ENCODE peak calls at places on chromosomes 2 and 18, in four cellular contexts. G is K562, H is WTC11, K is HepG2. R is an unnamed sample.

GRCh38 chr2:201470821-201471731 is 19.5 kb downstream of the STRADB start:
- DNase-seq in G (no peak), H (peak; percentile 60), K (no peak), R (no peak)

GRCh38 chr2:233130024-233130423 is 69.9 kb downstream of the INPP5D start:
- DNase-seq in G (no peak), H (no peak), K (no peak), R (no peak)

GRCh38 chr2:47535991-47536390 is 133.0 kb downstream of the MSH2 start:
- DNase-seq in G (no peak), H (no peak), K (no peak), R (no peak)

GRCh38 chr2:120859814-120860578 is 124.3 kb downstream of the GLI2 start:
- DNase-seq in G (no peak), H (no peak), K (no peak), R (no peak)

GRCh38 chr2:136057802-136058140 is 60.2 kb downstream of the CXCR4 start:
- DNase-seq in G (no peak), H (no peak), K (no peak), R (no peak)

GRCh38 chr2:85673736-85674375 is 5.9 kb upstream of the SFTPB start:
- DNase-seq in G (no peak), H (no peak), K (no peak), R (no peak)

GRCh38 chr2:109266998-109267854 is 138.2 kb downstream of the SH3RF3 start:
- DNase-seq in G (no peak), H (no peak), K (peak; percentile 56), R (no peak)

GRCh38 chr2:46846454-46846990 is 69.1 kb downstream of the MCFD2 start:
- DNase-seq in G (no peak), H (no peak), K (no peak), R (no peak)

GRCh38 chr2:228556707-228557106 is 375.2 kb upstream of the SPHKAP start:
- DNase-seq in G (no peak), H (no peak), K (no peak), R (no peak)

GRCh38 chr2:227720680-227721079 is 2.9 kb upstream of the SLC19A3 start:
- DNase-seq in G (no peak), H (no peak), K (no peak), R (no peak)

GRCh38 chr2:236887519-236887918 is 198.2 kb upstream of the COPS8 start:
- DNase-seq in G (no peak), H (no peak), K (no peak), R (no peak)

GRCh38 chr2:218631837-218632236 is 24.1 kb downstream of the PLCD4 start:
- DNase-seq in G (no peak), H (no peak), K (no peak), R (no peak)

GRCh38 chr2:179170897-179171296 is 93.7 kb downstream of the SESTD1 start:
- DNase-seq in G (no peak), H (no peak), K (no peak), R (no peak)

GRCh38 chr18:9992988-9993845 is 79.4 kb downstream of the VAPA start:
- DNase-seq in G (no peak), H (no peak), K (no peak), R (no peak)

GRCh38 chr18:34866739-34867138 is 156.6 kb downstream of the DTNA start:
- DNase-seq in G (no peak), H (no peak), K (no peak), R (peak; percentile 46)
- TF ChIP-seq ELF4 in G (no peak), H (no peak), K (no peak), R (no peak)

GRCh38 chr2:238726670-238727584 is 121.0 kb upstream of the TWIST2 start:
- DNase-seq in G (no peak), H (no peak), K (no peak), R (no peak)
- TF ChIP-seq SP1 in G (no peak), H (no peak), K (no peak), R (no peak)

GRCh38 chr2:10240161-10240681 is 62.5 kb upstream of the HPCAL1 start:
- DNase-seq in G (no peak), H (peak; percentile 6), K (no peak), R (no peak)

GRCh38 chr2:10238396-10238795 is 64.3 kb upstream of the HPCAL1 start:
- DNase-seq in G (no peak), H (peak; percentile 3), K (no peak), R (no peak)

GRCh38 chr2:10240911-10241610 is 61.6 kb upstream of the HPCAL1 start:
- DNase-seq in G (no peak), H (peak; percentile 10), K (no peak), R (no peak)

GRCh38 chr2:10238991-10239485 is 63.7 kb upstream of the HPCAL1 start:
- DNase-seq in G (no peak), H (peak; percentile 6), K (no peak), R (no peak)

DNA sequence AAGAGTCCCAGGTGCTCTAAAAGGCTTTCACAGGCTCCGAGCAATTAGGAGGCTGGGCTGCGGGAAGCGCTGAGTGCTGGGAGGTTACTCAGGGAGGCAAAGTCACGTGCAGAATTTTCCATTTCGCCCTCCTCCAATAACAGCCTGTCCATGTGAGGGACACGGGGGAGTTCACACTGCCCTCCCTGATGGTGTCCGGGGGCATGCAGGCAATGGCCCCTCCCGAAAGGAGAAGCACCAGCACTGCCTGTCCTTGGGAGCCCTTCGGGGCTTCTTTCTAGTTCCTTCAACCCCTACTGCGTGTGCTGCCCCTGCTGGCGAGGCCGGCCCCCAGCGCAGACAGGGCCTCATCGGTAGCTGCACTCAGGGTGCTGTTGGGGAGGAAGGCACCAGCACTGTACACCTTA is 63.1 kb upstream of the HPCAL1 start:
- DNase-seq in G (peak; percentile 70), H (peak; percentile 67), K (no peak), R (no peak)
- TF ChIP-seq ELF4 in G (no peak), H (no peak), K (no peak), R (no peak)

DNA sequence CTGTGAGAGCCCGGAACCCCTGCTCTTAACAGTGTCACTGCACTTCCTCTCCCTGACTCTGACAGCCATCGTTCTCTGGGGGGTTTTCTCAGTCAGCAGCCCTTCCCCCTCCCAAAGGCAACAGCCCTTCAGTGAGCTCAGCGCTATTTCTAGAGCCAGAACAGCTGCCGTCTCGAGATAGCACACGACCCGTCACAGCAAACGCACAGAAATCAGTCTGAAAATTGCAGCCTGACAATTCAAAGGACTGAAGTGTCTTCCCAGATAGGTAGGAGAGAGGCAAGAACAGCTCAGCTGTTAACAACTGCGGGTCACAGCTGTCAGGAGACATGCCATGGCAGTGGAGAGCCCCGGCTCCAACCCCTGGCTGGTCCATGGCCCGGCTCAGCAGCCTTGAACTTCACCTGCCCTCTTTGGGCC is 45.4 kb downstream of the ST8SIA5 start:
- DNase-seq in G (peak; percentile 71), H (no peak), K (no peak), R (no peak)
- TF ChIP-seq SP1 in G (no peak), H (no peak), K (no peak), R (no peak)

DNA sequence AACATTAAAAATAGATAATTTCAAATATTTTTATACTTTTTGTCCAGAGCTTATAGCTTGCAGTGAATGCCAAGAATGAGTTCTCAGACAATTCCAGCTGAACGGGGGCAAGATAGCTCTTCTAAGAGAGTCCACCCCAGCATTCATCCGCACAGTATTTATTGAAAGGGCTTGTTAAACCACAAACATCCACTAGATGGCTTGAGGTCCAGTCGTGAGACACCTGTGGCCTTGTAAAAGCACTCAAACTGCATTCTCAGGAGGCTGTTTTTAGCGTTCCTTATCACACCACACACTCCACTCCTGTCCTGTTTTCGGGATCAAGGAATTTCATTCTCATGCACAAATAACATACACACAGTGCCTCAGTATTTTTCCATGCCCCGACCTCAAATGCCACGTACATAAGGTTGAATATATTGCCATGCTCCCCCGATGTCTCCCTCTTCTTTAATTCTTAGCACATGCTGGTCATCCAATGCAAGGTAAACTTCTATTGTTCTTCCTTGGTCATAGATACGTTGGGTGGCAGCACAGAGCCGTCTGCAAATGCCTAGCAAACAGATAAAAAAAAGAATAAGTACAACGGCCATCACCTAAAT is 47.4 kb downstream of the DNAJC10 start:
- DNase-seq in G (peak; percentile 23), H (no peak), K (peak; percentile 62), R (peak; percentile 36)
- TF ChIP-seq ELF4 in G (no peak), H (no peak), K (no peak), R (no peak)

GRCh38 chr2:241858206-241859016 is at the start of gene PDCD1:
- DNase-seq in G (peak; percentile 85), H (peak; percentile 49), K (peak; percentile 31), R (no peak)
- TF ChIP-seq SP1 in G (no peak), H (peak; percentile 36), K (no peak), R (no peak)

GRCh38 chr2:63488118-63488713 is 100.1 kb downstream of the WDPCP start:
- DNase-seq in G (peak; percentile 8), H (no peak), K (peak; percentile 21), R (peak; percentile 10)
- TF ChIP-seq ELF4 in G (no peak), H (no peak), K (no peak), R (no peak)

GRCh38 chr2:111239581-111240249 is 119.0 kb downstream of the BCL2L11 start:
- DNase-seq in G (no peak), H (no peak), K (no peak), R (no peak)

GRCh38 chr2:111235616-111236015 is 114.9 kb downstream of the BCL2L11 start:
- DNase-seq in G (no peak), H (no peak), K (no peak), R (no peak)

GRCh38 chr2:111236027-111236426 is 115.3 kb downstream of the BCL2L11 start:
- DNase-seq in G (no peak), H (no peak), K (no peak), R (no peak)

GRCh38 chr2:111238336-111238735 is 117.6 kb downstream of the BCL2L11 start:
- DNase-seq in G (no peak), H (no peak), K (no peak), R (no peak)

GRCh38 chr2:111239107-111239506 is 118.4 kb downstream of the BCL2L11 start:
- DNase-seq in G (no peak), H (no peak), K (no peak), R (no peak)
- TF ChIP-seq SP1 in G (no peak), H (no peak), K (no peak), R (no peak)

GRCh38 chr2:26530141-26530540 is 52.2 kb upstream of the OTOF start:
- DNase-seq in G (no peak), H (no peak), K (no peak), R (no peak)

GRCh38 chr2:26528870-26529269 is 50.9 kb upstream of the OTOF start:
- DNase-seq in G (no peak), H (no peak), K (no peak), R (no peak)

GRCh38 chr2:26529406-26530070 is 51.6 kb upstream of the OTOF start:
- DNase-seq in G (no peak), H (no peak), K (no peak), R (no peak)

GRCh38 chr2:26532301-26533250 is 54.7 kb upstream of the OTOF start:
- DNase-seq in G (no peak), H (no peak), K (no peak), R (no peak)

DNA sequence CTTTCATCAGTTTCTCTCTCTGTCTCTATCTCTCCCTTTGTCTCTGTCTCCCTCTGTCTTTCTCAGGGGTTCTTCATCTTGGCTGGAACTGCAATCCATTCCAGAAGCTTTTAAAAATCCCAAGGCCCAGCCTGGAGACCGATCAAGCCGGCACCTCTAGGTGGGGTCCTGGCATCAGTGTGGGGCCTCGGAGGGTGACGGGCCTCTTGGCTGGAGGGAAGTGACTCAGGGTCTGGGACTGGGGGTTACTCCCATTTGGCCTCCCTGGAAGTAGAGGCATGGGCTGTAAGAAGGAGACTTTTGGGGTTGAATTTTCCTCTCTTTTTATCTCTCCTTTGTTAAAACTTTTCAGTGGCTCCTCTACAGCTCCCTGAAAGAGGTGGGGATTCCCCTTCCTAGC is 52.8 kb upstream of the OTOF start:
- DNase-seq in G (no peak), H (no peak), K (no peak), R (no peak)
- TF ChIP-seq ELF4 in G (no peak), H (no peak), K (no peak), R (no peak)

R was measured in HEK293T.